ENCODE peak calls at places on chromosomes 13 and 19, in six cellular contexts. O is cardiac muscle cell, C is psoas muscle, P is PC-9, F is ovary, Z is ascending aorta. Q is an unnamed sample.

GRCh38 chr13:112643759-112644459 is 45.9 kb upstream of the ATP11A start:
- DNase-seq in O (no peak), C (no peak), P (peak; percentile 26), F (no peak), Z (no peak), Q (peak; percentile 78)

GRCh38 chr13:40672310-40673060 is 6.0 kb upstream of the FOXO1 start:
- DNase-seq in O (peak; percentile 54), C (no peak), P (peak; percentile 49), F (no peak), Z (no peak), Q (no peak)

GRCh38 chr13:85373322-85373721 is 425.9 kb downstream of the SLITRK6 start:
- DNase-seq in O (no peak), C (no peak), P (no peak), F (no peak), Z (no peak), Q (no peak)

GRCh38 chr13:81197483-81197882 is 856.6 kb upstream of the SPRY2 start:
- DNase-seq in O (no peak), C (no peak), P (no peak), F (no peak), Z (no peak), Q (no peak)

GRCh38 chr19:45161715-45162463 is 1.1 kb upstream of the NKPD1 start:
- DNase-seq in O (peak; percentile 56), C (peak; percentile 76), P (no peak), F (no peak), Z (no peak), Q (no peak)

GRCh38 chr13:33256148-33256547 is 29.4 kb downstream of the STARD13 start:
- DNase-seq in O (no peak), C (no peak), P (no peak), F (no peak), Z (no peak), Q (no peak)

GRCh38 chr13:31204592-31204991 is 4.8 kb downstream of the B3GLCT start:
- DNase-seq in O (peak; percentile 61), C (no peak), P (no peak), F (no peak), Z (no peak), Q (no peak)

GRCh38 chr19:13428352-13428751 is 77.9 kb downstream of the CACNA1A start:
- DNase-seq in O (peak; percentile 58), C (no peak), P (no peak), F (no peak), Z (no peak), Q (no peak)

GRCh38 chr19:19548915-19549537 is 11.0 kb downstream of the CILP2 start:
- DNase-seq in O (peak; percentile 41), C (no peak), P (no peak), F (no peak), Z (no peak), Q (no peak)

GRCh38 chr19:28372800-28373199 is 840.2 kb downstream of the UQCRFS1 start:
- DNase-seq in O (no peak), C (no peak), P (no peak), F (no peak), Z (no peak), Q (no peak)

GRCh38 chr13:30832845-30833332 is 73.2 kb upstream of the MEDAG start:
- DNase-seq in O (peak; percentile 61), C (peak; percentile 64), P (peak; percentile 80), F (peak; percentile 48), Z (no peak), Q (no peak)

GRCh38 chr19:13962738-13963602 is 10.7 kb downstream of the DCAF15 start:
- DNase-seq in O (peak; percentile 73), C (peak; percentile 58), P (no peak), F (no peak), Z (no peak), Q (no peak)

GRCh38 chr19:55391191-55391670 is 5.5 kb downstream of the RPL28 start:
- DNase-seq in O (no peak), C (no peak), P (no peak), F (no peak), Z (no peak), Q (no peak)

GRCh38 chr13:55234311-55234710 is 1906.4 kb upstream of the PRR20A start:
- DNase-seq in O (no peak), C (no peak), P (no peak), F (no peak), Z (no peak), Q (no peak)

GRCh38 chr19:57473646-57474045 is 3.7 kb downstream of the ZNF772 start:
- DNase-seq in O (peak; percentile 10), C (no peak), P (no peak), F (no peak), Z (no peak), Q (no peak)

GRCh38 chr13:104024416-104025170 is 958.4 kb upstream of the SLC10A2 start:
- DNase-seq in O (peak; percentile 57), C (no peak), P (no peak), F (no peak), Z (no peak), Q (no peak)

GRCh38 chr13:44989071-44989889 is at the start of the genes GPALPP1 and NUFIP1:
- DNase-seq in O (peak; percentile 96), C (peak; percentile 97), P (peak; percentile 84), F (peak; percentile 92), Z (peak; percentile 80), Q (peak; percentile 94)
- TF ChIP-seq CTCF in O (no peak), C (peak; percentile 15), P (peak; percentile 32), F (no peak), Z (no peak), Q (no peak)

GRCh38 chr13:35966024-35966423 is 165.2 kb downstream of the DCLK1 start:
- DNase-seq in O (no peak), C (no peak), P (no peak), F (no peak), Z (no peak), Q (no peak)

GRCh38 chr13:35965226-35965927 is 165.8 kb downstream of the DCLK1 start:
- DNase-seq in O (no peak), C (no peak), P (no peak), F (no peak), Z (no peak), Q (no peak)

GRCh38 chr13:35964764-35965163 is 166.4 kb downstream of the DCLK1 start:
- DNase-seq in O (peak; percentile 76), C (no peak), P (no peak), F (no peak), Z (no peak), Q (no peak)

GRCh38 chr13:35961461-35962220 is 169.5 kb downstream of the DCLK1 start:
- DNase-seq in O (no peak), C (no peak), P (no peak), F (no peak), Z (no peak), Q (no peak)

DNA sequence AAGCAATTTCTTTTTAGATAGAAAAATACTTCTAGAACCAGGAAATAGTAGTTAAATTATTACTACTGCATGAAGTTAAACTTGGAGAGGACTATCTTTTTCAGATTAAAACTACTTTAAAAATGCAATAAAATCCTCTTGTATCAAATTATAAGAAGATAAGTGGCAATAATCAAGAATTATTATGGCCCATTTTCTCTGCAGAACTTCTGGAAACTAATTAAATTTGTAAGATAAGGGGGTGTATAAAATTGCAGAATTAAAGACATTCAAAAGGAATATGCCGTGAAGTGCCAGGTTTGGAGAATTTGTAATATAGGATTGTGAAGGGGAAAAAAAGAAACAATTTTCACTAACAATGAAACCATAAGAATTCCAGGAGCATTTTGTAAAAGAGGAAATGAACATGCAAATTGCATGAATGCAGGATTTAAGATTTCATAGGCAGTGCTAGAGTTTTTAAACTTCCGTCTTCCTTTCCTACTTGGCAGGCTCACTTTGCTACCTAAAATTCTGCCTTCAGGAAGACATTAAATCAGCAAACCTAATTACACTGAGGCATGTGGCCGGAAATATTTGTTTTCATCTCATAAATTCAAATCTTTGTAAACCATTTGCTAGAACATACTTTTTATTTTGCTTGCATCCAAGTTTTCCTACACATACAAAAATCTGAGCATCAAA is 167.1 kb downstream of the DCLK1 start:
- DNase-seq in O (no peak), C (no peak), P (no peak), F (no peak), Z (no peak), Q (no peak)
- H3K36me3 ChIP-seq in O (no peaks in the 10 kb centered on the region), C (no peaks in the 10 kb centered on the region), P (no peaks in the 10 kb centered on the region), F (no peaks in the 10 kb centered on the region), Z (no peaks in the 10 kb centered on the region), Q (no peaks in the 10 kb centered on the region)

GRCh38 chr13:109776575-109776974 is 9.8 kb downstream of the IRS2 start:
- DNase-seq in O (no peak), C (no peak), P (no peak), F (no peak), Z (no peak), Q (no peak)
- H3K4me1 ChIP-seq in O (peaks cover 24% of the 10 kb centered on the region), C (peaks cover 48% of the 10 kb centered on the region), P (peaks cover 66% of the 10 kb centered on the region), F (peaks cover 11% of the 10 kb centered on the region), Z (peaks cover 3% of the 10 kb centered on the region), Q (peaks cover 4% of the 10 kb centered on the region)

GRCh38 chr19:49148784-49149651 is 6.2 kb downstream of the HRC start:
- DNase-seq in O (peak; percentile 98), C (peak; percentile 97), P (peak; percentile 100), F (peak; percentile 98), Z (peak; percentile 88), Q (peak; percentile 99)

GRCh38 chr19:49147923-49148682 is 7.1 kb downstream of the HRC start:
- DNase-seq in O (no peak), C (no peak), P (no peak), F (no peak), Z (no peak), Q (no peak)

GRCh38 chr19:49149652-49150105 is 5.5 kb downstream of the HRC start:
- DNase-seq in O (peak; percentile 94), C (peak; percentile 87), P (peak; percentile 61), F (peak; percentile 75), Z (no peak), Q (peak; percentile 69)

GRCh38 chr19:49142866-49143335 is 12.3 kb downstream of the HRC start:
- DNase-seq in O (peak; percentile 94), C (peak; percentile 93), P (peak; percentile 88), F (peak; percentile 64), Z (peak; percentile 64), Q (peak; percentile 89)

DNA sequence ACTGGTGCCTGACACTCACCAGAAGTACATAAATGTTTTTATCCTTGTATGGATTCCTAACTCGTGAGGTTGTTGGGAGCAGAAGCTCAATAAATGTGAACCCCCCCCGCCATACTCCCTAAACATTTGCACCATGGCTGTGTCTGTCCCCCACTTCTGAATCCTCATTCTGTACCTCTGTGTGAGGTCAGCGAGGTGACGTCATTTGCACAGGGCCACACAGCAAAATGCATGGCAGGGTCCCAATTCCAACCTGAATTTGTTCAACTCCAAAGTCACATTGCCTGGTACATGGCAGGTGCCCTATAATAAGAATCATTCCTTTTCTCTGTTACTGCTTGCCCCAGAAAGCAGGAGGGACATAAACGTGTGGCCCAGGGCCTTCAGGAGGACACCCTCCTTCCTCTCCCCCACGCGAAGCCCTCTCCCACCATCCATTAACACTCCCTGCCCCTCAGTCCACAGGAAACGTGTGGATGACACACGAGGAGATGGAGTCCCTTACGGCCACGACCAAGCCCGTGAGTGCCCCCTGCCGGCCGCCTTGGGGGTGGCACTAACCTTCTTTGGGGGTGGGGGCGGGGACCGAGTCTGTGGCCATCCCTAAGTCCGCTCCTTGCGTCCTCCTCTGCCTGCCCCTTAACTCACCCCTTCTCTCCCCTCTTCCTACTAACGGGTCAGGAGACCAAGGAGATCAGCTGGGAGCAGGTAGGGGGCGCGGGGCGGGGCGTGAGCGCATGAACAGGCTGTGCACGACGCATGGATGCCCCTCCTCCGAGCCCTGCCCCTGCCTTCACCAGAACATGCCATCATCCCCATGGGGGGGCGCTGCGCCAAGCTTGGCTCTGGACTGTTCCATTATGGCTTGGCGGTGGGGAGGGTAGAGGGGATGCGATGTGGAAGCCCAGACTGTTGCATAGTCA is 9.4 kb downstream of the HRC start:
- DNase-seq in O (peak; percentile 86), C (peak; percentile 90), P (peak; percentile 49), F (peak; percentile 70), Z (no peak), Q (peak; percentile 78)
- TF ChIP-seq CTCF in O (peak; percentile 91), C (peak; percentile 88), P (peak; percentile 98), F (peak; percentile 40), Z (peak; percentile 96), Q (peak; percentile 62)

Q was measured in lung.